ENCODE peak calls at places on chromosomes 3 and 15, in eight cellular contexts. I, U, Y, M, E, J, Q and C are unnamed samples.

GRCh38 chr3:53593611-53594010 is 99.2 kb downstream of the CACNA1D start:
- DNase-seq in I (no peak), M (no peak), Y (peak; percentile 84), E (no peak), J (no peak), Q (no peak), U (no peak), C (no peak)

GRCh38 chr3:20396335-20396734 is 210.3 kb upstream of the SGO1 start:
- DNase-seq in Y (no peak), J (no peak), U (no peak), I (no peak), Q (no peak), E (no peak), M (no peak), C (no peak)

GRCh38 chr15:65101418-65101890 is 13.5 kb downstream of the UBAP1L start:
- DNase-seq in Y (no peak), U (peak; percentile 79), M (peak; percentile 58), Q (no peak), I (peak; percentile 58), E (no peak), J (no peak), C (peak; percentile 29)

GRCh38 chr3:90069748-90070147 is 962.3 kb downstream of the EPHA3 start:
- DNase-seq in Q (no peak), E (no peak), U (no peak), Y (no peak), I (no peak), M (no peak), J (peak; percentile 28), C (no peak)

GRCh38 chr3:106157411-106157810 is 288.6 kb upstream of the CBLB start:
- DNase-seq in Q (no peak), U (no peak), Y (no peak), J (no peak), E (no peak), M (no peak), I (no peak), C (no peak)

GRCh38 chr3:168847293-168847883 is 751.7 kb upstream of the GOLIM4 start:
- DNase-seq in Q (peak; percentile 12), I (no peak), J (peak; percentile 4), E (no peak), U (no peak), Y (no peak), M (peak; percentile 6), C (peak; percentile 24)

GRCh38 chr3:47394867-47395266 is 14.0 kb downstream of the PTPN23 start:
- DNase-seq in M (no peak), Q (no peak), E (no peak), Y (no peak), J (no peak), I (no peak), U (no peak), C (no peak)

GRCh38 chr3:112813723-112814171 is 32.9 kb downstream of the CD200R1L start:
- DNase-seq in I (no peak), Y (no peak), Q (peak; percentile 69), U (no peak), E (no peak), J (peak; percentile 74), M (no peak), C (no peak)

GRCh38 chr15:78108300-78109084 is 16.1 kb downstream of the SH2D7 start:
- DNase-seq in J (peak; percentile 62), E (peak; percentile 92), M (peak; percentile 83), I (peak; percentile 81), Y (peak; percentile 95), U (peak; percentile 78), Q (peak; percentile 43), C (peak; percentile 87)

GRCh38 chr3:122255757-122256439 is 69.2 kb upstream of the CSTA start:
- DNase-seq in Y (peak; percentile 14), E (no peak), I (no peak), Q (no peak), U (no peak), M (no peak), J (no peak), C (no peak)

GRCh38 chr3:192884831-192885356 is 32.8 kb downstream of the MB21D2 start:
- DNase-seq in Q (no peak), Y (no peak), M (no peak), U (no peak), I (no peak), E (no peak), J (peak; percentile 83), C (peak; percentile 86)

GRCh38 chr3:27626596-27627118 is 95.5 kb downstream of the EOMES start:
- DNase-seq in J (no peak), E (no peak), I (no peak), Q (no peak), U (no peak), M (no peak), Y (no peak), C (no peak)

GRCh38 chr3:160622263-160623045 is 54.5 kb upstream of the ARL14 start:
- DNase-seq in J (peak; percentile 1), E (no peak), Q (no peak), I (no peak), Y (no peak), U (no peak), M (no peak), C (no peak)

GRCh38 chr15:26355671-26356070 is 417.2 kb downstream of the GABRB3 start:
- DNase-seq in J (no peak), I (no peak), M (no peak), E (no peak), Y (no peak), U (no peak), Q (no peak), C (no peak)

GRCh38 chr3:183252973-183253363 is at the start of gene B3GNT5:
- DNase-seq in E (peak; percentile 81), Y (no peak), J (no peak), Q (no peak), U (peak; percentile 49), M (no peak), I (peak; percentile 20), C (no peak)

DNA sequence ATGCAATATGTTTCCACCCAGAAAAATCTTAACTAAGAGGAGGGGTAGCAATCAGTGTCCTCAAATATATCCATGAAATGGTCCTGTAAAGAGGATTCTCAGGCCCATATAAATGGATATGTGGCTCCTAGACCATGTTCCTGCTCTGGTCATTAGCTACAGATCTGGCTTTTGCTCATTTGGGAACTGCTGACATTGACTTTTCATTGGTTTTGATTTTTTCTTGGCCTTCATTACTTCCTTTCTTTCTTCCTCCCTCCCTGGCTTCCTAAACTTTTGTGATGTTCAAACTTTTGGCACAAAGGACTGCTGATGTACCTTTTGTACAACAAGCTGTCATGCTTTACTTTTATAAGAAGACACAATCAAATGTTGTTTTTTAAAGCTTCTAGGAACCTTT is 41.6 kb upstream of the SNRK start:
- DNase-seq in E (no peak), Y (no peak), M (no peak), I (no peak), J (no peak), U (no peak), Q (no peak), C (no peak)
- H3K4me1 ChIP-seq in E (no peaks in the 10 kb centered on the region), Y (peaks cover 9% of the 10 kb centered on the region), M (no peaks in the 10 kb centered on the region), I (peaks cover 52% of the 10 kb centered on the region), J (no peaks in the 10 kb centered on the region), U (no peaks in the 10 kb centered on the region), Q (no peaks in the 10 kb centered on the region), C (no peaks in the 10 kb centered on the region)

DNA sequence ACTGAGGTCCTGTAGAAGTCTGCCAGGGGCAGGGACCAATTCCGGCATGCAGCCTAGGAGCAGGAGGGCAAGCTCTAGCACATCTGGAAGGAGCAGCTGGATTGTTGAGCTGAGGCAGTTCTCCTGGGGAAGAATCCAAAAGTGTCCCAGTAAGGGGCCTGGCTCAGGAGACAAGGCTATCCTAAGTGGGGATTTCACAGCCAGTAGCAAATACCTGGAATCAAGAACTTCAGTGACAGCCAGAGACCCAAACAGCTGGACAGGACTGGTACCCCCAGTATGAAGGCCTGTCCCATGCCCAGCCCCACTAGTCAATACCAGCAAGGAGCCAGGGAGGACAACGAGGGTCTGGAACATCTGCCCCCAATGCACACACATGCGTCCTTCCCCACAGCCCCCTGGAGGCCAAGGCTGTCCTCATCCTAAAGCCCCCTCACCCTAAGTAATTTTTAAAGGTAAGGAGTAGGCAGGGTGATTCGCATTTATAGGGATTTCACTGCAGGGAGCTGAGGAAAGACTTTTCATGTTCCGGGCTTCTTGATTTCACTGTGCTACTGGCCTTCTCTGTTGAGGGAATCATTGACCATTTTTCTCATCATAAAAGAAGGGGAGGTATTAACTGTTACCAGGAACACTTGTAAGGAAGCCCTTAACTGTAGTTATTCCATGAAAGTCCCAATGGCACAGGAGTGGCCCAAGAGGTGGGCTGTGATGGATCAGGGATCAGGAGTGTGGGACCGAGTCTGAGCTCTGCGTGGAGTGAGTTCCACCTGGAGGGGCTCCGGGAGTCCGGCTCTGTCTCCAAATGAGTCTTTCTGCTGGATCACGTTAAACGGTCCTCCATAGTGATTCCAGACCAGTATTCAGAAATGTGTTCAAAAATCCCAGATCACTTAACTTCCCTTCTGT is 2.6 kb upstream of the CHSY1 start:
- DNase-seq in J (no peak), M (no peak), E (no peak), U (no peak), Y (no peak), I (no peak), Q (no peak), C (no peak)
- TF ChIP-seq CTCF in J (no peak), M (no peak), E (no peak), U (no peak), Y (no peak), I (no peak), Q (no peak), C (no peak)

DNA sequence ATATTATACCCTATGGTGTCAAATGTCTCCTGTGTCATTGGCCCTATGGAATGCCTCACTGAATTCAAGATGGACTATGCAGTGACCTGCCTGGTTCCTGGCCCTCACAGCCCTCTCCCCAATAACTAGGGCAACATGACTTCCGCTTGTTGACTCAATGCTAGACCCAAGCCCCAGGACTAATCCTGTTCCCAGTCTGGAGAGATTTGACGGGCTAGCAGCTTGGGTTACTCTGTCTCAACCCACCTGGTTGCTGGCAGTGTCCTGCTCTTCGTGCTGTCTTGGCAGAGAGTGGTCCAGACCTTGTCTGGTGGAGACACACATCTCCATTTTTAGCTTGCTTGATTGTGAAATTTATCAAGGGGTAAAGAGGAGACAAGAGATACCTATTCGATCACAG is 135.8 kb upstream of the HES1 start:
- DNase-seq in Y (no peak), I (no peak), J (no peak), E (no peak), M (no peak), Q (no peak), U (no peak), C (no peak)
- H3K27ac ChIP-seq in Y (no peak overlapping the region), I (no peak overlapping the region), J (no peak overlapping the region), E (no peak overlapping the region), M (no peak overlapping the region), Q (no peak overlapping the region), U (no peak overlapping the region), C (no peak overlapping the region)

GRCh38 chr3:172151610-172152293 is 112.4 kb downstream of the FNDC3B start:
- DNase-seq in J (no peak), M (no peak), I (no peak), U (no peak), E (no peak), Q (no peak), Y (no peak), C (no peak)

GRCh38 chr3:172150896-172151295 is 111.5 kb downstream of the FNDC3B start:
- DNase-seq in M (no peak), U (no peak), J (no peak), Y (no peak), Q (no peak), I (no peak), E (no peak), C (no peak)

GRCh38 chr3:172152294-172152649 is 112.9 kb downstream of the FNDC3B start:
- DNase-seq in J (no peak), E (no peak), Q (no peak), Y (no peak), I (no peak), U (no peak), M (no peak), C (no peak)

GRCh38 chr3:172153335-172153861 is 114.0 kb downstream of the FNDC3B start:
- DNase-seq in Y (peak; percentile 94), M (peak; percentile 8), Q (no peak), I (peak; percentile 88), U (peak; percentile 92), J (peak; percentile 100), E (peak; percentile 96), C (peak; percentile 99)

GRCh38 chr3:172152869-172153268 is 113.5 kb downstream of the FNDC3B start:
- DNase-seq in U (no peak), J (peak; percentile 80), Y (no peak), M (no peak), E (no peak), Q (no peak), I (no peak), C (no peak)
- H3K4me1 ChIP-seq in U (peaks cover 6% of the 10 kb centered on the region), J (peaks cover 65% of the 10 kb centered on the region), Y (peaks cover 70% of the 10 kb centered on the region), M (no peaks in the 10 kb centered on the region), E (peaks cover 22% of the 10 kb centered on the region), Q (peaks cover 30% of the 10 kb centered on the region), I (peaks cover 76% of the 10 kb centered on the region), C (peaks cover 22% of the 10 kb centered on the region)